ENCODE peak calls at places on chromosomes 3 and 15, in four cellular contexts. U, P, V and G are unnamed samples.

GRCh38 chr3:88595025-88595424 is 445.3 kb downstream of the C3orf38 start:
- DNase-seq in V (no peak), U (no peak), P (no peak), G (no peak)

GRCh38 chr3:50525987-50526386 is 22.6 kb upstream of the CACNA2D2 start:
- DNase-seq in U (peak), V (peak), P (no peak), G (peak)

GRCh38 chr3:11803977-11804903 is 42.4 kb downstream of the TAMM41 start:
- DNase-seq in V (peak), P (no peak), U (peak), G (peak)

GRCh38 chr3:38027466-38028465 is 1.7 kb downstream of the PLCD1 start:
- DNase-seq in P (no peak), U (no peak), V (no peak), G (no peak)

GRCh38 chr3:192022412-192022811 is 561.4 kb downstream of the PYDC2 start:
- DNase-seq in V (no peak), P (no peak), U (no peak), G (no peak)

GRCh38 chr3:81962396-81962795 is 201.0 kb upstream of the GBE1 start:
- DNase-seq in U (no peak), V (no peak), P (no peak), G (no peak)

GRCh38 chr3:160078533-160078932 is 89.9 kb downstream of the IL12A start:
- DNase-seq in P (no peak), U (no peak), V (no peak), G (no peak)

GRCh38 chr15:69885182-69886041 is 212.3 kb downstream of the TLE3 start:
- DNase-seq in V (no peak), P (no peak), U (no peak), G (no peak)

GRCh38 chr3:67018105-67018788 is 20.1 kb downstream of the KBTBD8 start:
- DNase-seq in U (peak), V (no peak), P (no peak), G (no peak)

GRCh38 chr3:125022186-125022585 is 33.6 kb downstream of the HEG1 start:
- DNase-seq in P (no peak), U (no peak), V (no peak), G (no peak)

GRCh38 chr15:29670945-29671307 is 151.3 kb downstream of the TJP1 start:
- DNase-seq in U (no peak), V (no peak), P (no peak), G (no peak)

GRCh38 chr15:65460948-65461347 is 38.2 kb upstream of the IGDCC4 start:
- DNase-seq in P (no peak), U (no peak), V (no peak), G (no peak)

GRCh38 chr3:12662593-12663310 is 1.2 kb downstream of the RAF1 start:
- DNase-seq in U (peak), V (peak), P (no peak), G (peak)

GRCh38 chr15:81945014-81945615 is 100.7 kb downstream of the MEX3B start:
- DNase-seq in P (no peak), V (no peak), U (no peak), G (no peak)

GRCh38 chr3:159128628-159129027 is 326.8 kb downstream of the MFSD1 start:
- DNase-seq in U (no peak), P (no peak), V (no peak), G (no peak)

GRCh38 chr15:77497942-77498361 is 77.3 kb downstream of the HMG20A start:
- DNase-seq in P (no peak), V (no peak), U (no peak), G (peak)

GRCh38 chr3:112605285-112605684 is 35.7 kb downstream of the CCDC80 start:
- DNase-seq in U (no peak), P (no peak), V (no peak), G (no peak)

GRCh38 chr3:125990253-125990970 is 21.4 kb downstream of the ROPN1B start:
- DNase-seq in U (peak), P (peak), V (peak), G (peak)

GRCh38 chr15:43911235-43911661 is 84.4 kb downstream of the WDR76 start:
- DNase-seq in P (no peak), V (no peak), U (no peak), G (no peak)

GRCh38 chr3:128736598-128736997 is 10.6 kb downstream of the RAB7A start:
- DNase-seq in U (no peak), P (no peak), V (no peak), G (no peak)

GRCh38 chr3:7106635-7107034 is 245.7 kb downstream of the GRM7 start:
- DNase-seq in V (no peak), U (no peak), P (no peak), G (no peak)

GRCh38 chr3:102979682-102980378 is 545.0 kb downstream of the ZPLD1 start:
- DNase-seq in P (peak), U (no peak), V (no peak), G (peak)

GRCh38 chr15:39663684-39664083 is 82.8 kb downstream of the THBS1 start:
- DNase-seq in V (no peak), U (no peak), P (no peak), G (no peak)

GRCh38 chr15:29570121-29570930 is 251.9 kb downstream of the TJP1 start:
- DNase-seq in P (no peak), V (no peak), U (no peak), G (no peak)

GRCh38 chr3:81989274-81989673 is 227.8 kb upstream of the GBE1 start:
- DNase-seq in U (no peak), V (no peak), P (no peak), G (no peak)

GRCh38 chr3:14000556-14000955 is 120.7 kb upstream of the WNT7A start:
- DNase-seq in P (no peak), U (no peak), V (no peak), G (no peak)

GRCh38 chr3:57382933-57383332 is 90.4 kb upstream of the ASB14 start:
- DNase-seq in P (no peak), U (no peak), V (no peak), G (no peak)